ENCODE peak calls at places on chromosomes 5 and 9, in five cellular contexts. L, I, K, Y and R are unnamed samples.
A peak's percentile ranks its signal among the peaks of the same experiment; 100 is the strongest.

GRCh38 chr9:137492464-137493162 is 33.5 kb upstream of the NSMF start:
- DNase-seq in L (no peak), I (no peak), K (no peak), Y (no peak), R (no peak)

GRCh38 chr5:154254886-154255285 is 64.4 kb downstream of the GALNT10 start:
- DNase-seq in Y (no peak), K (no peak), I (no peak), L (no peak), R (no peak)

GRCh38 chr5:121752149-121752548 is 99.5 kb upstream of the FTMT start:
- DNase-seq in K (no peak), I (no peak), Y (no peak), L (no peak), R (no peak)

GRCh38 chr9:94909250-94909894 is 182.9 kb downstream of the AOPEP start:
- DNase-seq in I (no peak), K (no peak), L (no peak), Y (no peak), R (no peak)

GRCh38 chr5:136308396-136308795 is 56.9 kb downstream of the TRPC7 start:
- DNase-seq in K (no peak), I (no peak), L (peak; percentile 50), Y (no peak), R (no peak)

GRCh38 chr5:133130387-133131118 is 78.7 kb downstream of the HSPA4 start:
- DNase-seq in Y (no peak), L (no peak), K (no peak), I (no peak), R (no peak)

GRCh38 chr5:175765858-175766257 is 105.5 kb upstream of the CPLX2 start:
- DNase-seq in K (no peak), Y (no peak), I (no peak), L (no peak), R (no peak)

GRCh38 chr9:132582786-132583583 is 579 bp downstream of the BARHL1 start:
- DNase-seq in L (peak; percentile 9), K (no peak), I (no peak), Y (no peak), R (no peak)

GRCh38 chr5:135457424-135458071 is 5.4 kb upstream of the TIFAB start:
- DNase-seq in Y (peak; percentile 82), I (peak; percentile 45), K (peak; percentile 44), L (peak; percentile 81), R (peak; percentile 58)

GRCh38 chr9:104463864-104464263 is 40.2 kb upstream of the OR13F1 start:
- DNase-seq in I (no peak), L (no peak), Y (no peak), K (no peak), R (no peak)

GRCh38 chr5:180785794-180786221 is 16.8 kb downstream of the MGAT1 start:
- DNase-seq in K (peak; percentile 92), L (peak; percentile 87), I (peak; percentile 62), Y (no peak), R (peak; percentile 61)

GRCh38 chr5:108629779-108630178 is 117.9 kb upstream of the FER start:
- DNase-seq in I (no peak), K (no peak), L (no peak), Y (no peak), R (no peak)

GRCh38 chr5:108763222-108763864 is 15.6 kb downstream of the FER start:
- DNase-seq in L (no peak), Y (no peak), I (no peak), K (no peak), R (no peak)

GRCh38 chr5:155625897-155626543 is 612.5 kb downstream of the KIF4B start:
- DNase-seq in L (no peak), Y (no peak), K (no peak), I (no peak), R (no peak)

GRCh38 chr5:146813748-146814147 is 64.8 kb downstream of the PPP2R2B start:
- DNase-seq in L (no peak), Y (no peak), I (no peak), K (no peak), R (no peak)

GRCh38 chr9:124660341-124660801 is 110.7 kb downstream of the NR6A1 start:
- DNase-seq in Y (no peak), L (peak; percentile 83), K (peak; percentile 76), I (peak; percentile 79), R (no peak)

GRCh38 chr9:120783611-120784047 is 9.6 kb downstream of the FBXW2 start:
- DNase-seq in Y (no peak), L (no peak), K (no peak), I (no peak), R (no peak)

GRCh38 chr5:109992264-109992915 is 302.7 kb downstream of the MAN2A1 start:
- DNase-seq in I (no peak), L (peak; percentile 31), K (no peak), Y (no peak), R (no peak)

GRCh38 chr5:149961186-149961685 is 678 bp downstream of the SLC26A2 start:
- DNase-seq in K (no peak), L (no peak), Y (no peak), I (no peak), R (no peak)

GRCh38 chr5:60826653-60827052 is 17.4 kb downstream of the ELOVL7 start:
- DNase-seq in Y (no peak), I (no peak), L (no peak), K (no peak), R (no peak)

GRCh38 chr5:96609369-96609768 is 52.8 kb upstream of the CAST start:
- DNase-seq in Y (no peak), K (no peak), I (no peak), L (no peak), R (no peak)

GRCh38 chr5:83055166-83055565 is 22.0 kb downstream of the TMEM167A start:
- DNase-seq in Y (no peak), L (no peak), K (no peak), I (no peak), R (no peak)

GRCh38 chr9:133784731-133785561 is 46.8 kb upstream of the SARDH start:
- DNase-seq in L (no peak), K (no peak), I (no peak), Y (peak; percentile 34), R (no peak)

GRCh38 chr5:105931782-105932489 is 1738.8 kb downstream of the EFNA5 start:
- DNase-seq in K (no peak), L (no peak), Y (no peak), I (no peak), R (no peak)

GRCh38 chr5:115857621-115858349 is 16.1 kb downstream of the AP3S1 start:
- DNase-seq in K (peak; percentile 46), I (no peak), L (peak; percentile 12), Y (no peak), R (no peak)

GRCh38 chr5:172806897-172807672 is 27.0 kb upstream of the ERGIC1 start:
- DNase-seq in Y (peak; percentile 93), L (peak; percentile 56), I (no peak), K (peak; percentile 87), R (peak; percentile 95)

GRCh38 chr5:175560011-175560410 is 81.7 kb downstream of the SFXN1 start:
- DNase-seq in L (no peak), Y (no peak), I (no peak), K (no peak), R (no peak)

GRCh38 chr9:14797442-14797841 is 74.9 kb upstream of the CER1 start:
- DNase-seq in L (no peak), I (no peak), Y (no peak), K (no peak), R (no peak)

GRCh38 chr5:141298376-141298775 is 5.5 kb downstream of the SLC25A2 start:
- DNase-seq in L (no peak), I (no peak), K (no peak), Y (no peak), R (no peak)

DNA sequence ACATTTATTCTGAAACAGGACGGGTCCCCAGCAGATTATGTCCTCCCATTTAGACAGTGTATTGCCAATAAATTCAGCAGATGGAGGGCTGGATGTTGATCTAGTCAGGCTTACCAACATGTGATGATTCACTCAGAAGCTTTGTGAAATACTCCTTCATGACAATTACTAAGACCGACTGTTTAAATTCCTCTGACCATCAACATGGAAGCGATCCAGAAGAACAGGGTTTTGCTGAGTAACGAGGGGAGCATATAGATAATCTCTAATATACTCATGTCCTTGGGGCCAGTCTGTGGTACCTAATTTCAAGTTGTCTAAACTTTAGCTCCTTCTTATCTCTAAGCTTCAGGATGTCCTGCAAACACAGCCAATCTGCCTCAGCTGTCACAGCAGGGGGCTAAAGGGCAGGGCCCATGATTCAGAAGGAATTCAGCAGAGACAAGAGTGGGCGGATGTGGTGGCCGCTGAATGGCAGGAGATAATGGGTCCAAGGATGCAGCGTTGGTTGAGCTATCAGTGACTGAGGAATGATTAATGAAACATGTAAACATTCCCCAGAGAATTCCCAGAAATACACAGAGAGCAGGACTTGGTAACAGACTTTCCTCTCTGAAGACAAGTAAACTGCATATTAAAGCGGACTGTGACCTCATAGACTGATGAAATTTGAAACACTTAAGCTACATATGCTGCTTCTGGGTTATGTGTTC is 109.4 kb downstream of the ANKRD55 start:
- DNase-seq in L (peak; percentile 69), Y (peak; percentile 64), K (peak; percentile 99), I (peak; percentile 57), R (peak; percentile 76)
- H3K27ac ChIP-seq in L (no peak overlapping the region), Y (peak overlapping the region; percentile 50), K (peak overlapping the region; percentile 97), I (peak overlapping the region; percentile 32), R (no peak overlapping the region)

GRCh38 chr5:76804266-76804665 is 14.6 kb upstream of the F2RL1 start:
- DNase-seq in K (no peak), I (no peak), L (no peak), Y (no peak), R (no peak)
- H3K27ac ChIP-seq in K (no peak overlapping the region), I (no peak overlapping the region), L (no peak overlapping the region), Y (no peak overlapping the region), R (no peak overlapping the region)

DNA sequence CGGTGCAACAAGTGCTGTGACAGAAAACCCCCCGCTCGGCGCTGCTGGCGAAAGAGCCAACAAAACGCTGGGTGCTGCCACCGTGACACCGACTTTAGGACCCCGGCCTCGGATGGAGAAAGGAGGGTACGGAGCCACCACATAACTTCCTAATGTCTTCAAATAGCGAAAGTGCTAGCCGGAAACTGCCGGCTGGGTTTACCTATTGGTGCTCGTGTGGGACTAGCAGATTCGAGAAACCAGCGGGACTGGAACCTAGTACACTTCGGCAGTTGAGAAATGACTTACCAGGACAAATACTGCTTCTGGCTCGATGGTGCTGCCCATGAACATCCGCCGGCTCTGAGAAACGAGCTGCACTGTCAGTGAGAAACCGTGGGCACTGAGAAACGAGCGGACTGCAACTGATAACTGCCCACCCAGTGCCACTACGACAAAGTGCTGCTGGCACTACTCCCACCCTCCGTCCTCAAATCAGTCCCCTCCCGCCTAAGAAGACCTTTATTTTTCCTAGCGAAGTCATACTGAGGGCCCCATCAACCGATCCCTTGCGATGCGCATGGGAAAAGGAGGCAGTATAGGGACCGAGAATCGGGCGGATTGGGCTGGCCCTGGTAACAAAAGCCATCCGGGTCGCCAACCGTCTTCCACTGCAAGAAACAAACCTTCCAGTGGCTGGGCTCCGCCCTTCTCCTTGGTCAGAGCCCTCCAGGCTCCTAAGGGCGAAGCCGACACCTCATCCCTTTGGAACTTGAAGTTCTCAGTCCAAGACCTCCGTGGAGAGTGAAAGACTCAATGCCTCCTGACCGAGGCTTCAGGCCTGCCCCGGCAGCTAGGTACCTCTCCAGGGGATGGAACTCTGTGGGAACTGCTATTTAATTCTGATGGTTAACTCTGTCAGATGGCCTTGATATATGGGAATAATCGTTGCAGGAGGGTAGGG is 27.0 kb upstream of the ANXA2R start:
- DNase-seq in Y (peak; percentile 89), I (peak; percentile 93), L (peak; percentile 90), K (peak; percentile 92), R (peak; percentile 94)
- H3K27ac ChIP-seq in Y (peak overlapping the region; percentile 100), I (peak overlapping the region; percentile 83), L (peak overlapping the region; percentile 88), K (peak overlapping the region; percentile 98), R (peak overlapping the region; percentile 100)

DNA sequence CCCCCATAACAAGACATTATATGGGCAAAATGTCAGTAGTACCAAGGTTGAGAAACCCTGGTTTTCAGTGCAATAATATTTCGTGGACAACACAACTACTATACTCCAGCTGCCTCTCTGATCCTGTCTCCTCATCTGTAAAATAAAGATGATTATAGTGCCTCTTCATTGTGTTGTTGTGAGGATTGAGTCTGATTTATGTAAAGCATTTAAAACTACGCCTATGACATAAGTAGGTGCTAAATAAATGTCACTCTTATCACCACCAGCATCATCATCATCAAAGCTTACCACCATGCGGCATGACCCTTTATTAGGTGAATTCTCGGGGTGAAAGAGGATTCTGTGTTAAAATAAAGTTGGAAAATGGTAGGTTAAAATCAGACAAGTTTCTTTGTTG is 67.8 kb upstream of the IFNE start:
- DNase-seq in K (no peak), I (no peak), Y (no peak), L (no peak), R (no peak)
- H3K27ac ChIP-seq in K (peak overlapping the region; percentile 35), I (no peak overlapping the region), Y (no peak overlapping the region), L (no peak overlapping the region), R (no peak overlapping the region)